ENCODE peak calls at places on chromosomes 16 and 17, in six cellular contexts. N is retinal pigment epithelial cell, J is pancreas, Y is adrenal gland, B is HFFc6, K is mucosa of descending colon. S is an unnamed sample.

GRCh38 chr17:54903375-54903774 is 2.7 kb downstream of the TOM1L1 start:
- DNase-seq in N (peak), J (peak), Y (peak), B (no peak), K (peak), S (no peak)

GRCh38 chr16:22353188-22353919 is 21.1 kb downstream of the CDR2 start:
- DNase-seq in N (no peak), J (no peak), Y (no peak), B (peak), K (no peak), S (no peak)

GRCh38 chr17:45794840-45795239 is 10.7 kb downstream of the CRHR1 start:
- DNase-seq in N (no peak), J (no peak), Y (no peak), B (peak), K (no peak), S (no peak)

GRCh38 chr17:70810609-70811008 is 641.3 kb downstream of the KCNJ2 start:
- DNase-seq in N (no peak), J (no peak), Y (no peak), B (no peak), K (no peak), S (no peak)

GRCh38 chr16:54455021-54455725 is 168.6 kb upstream of the IRX3 start:
- DNase-seq in N (no peak), J (no peak), Y (peak), B (no peak), K (no peak), S (no peak)

GRCh38 chr16:84458606-84459516 is 45.6 kb downstream of the MEAK7 start:
- DNase-seq in N (no peak), J (no peak), Y (no peak), B (no peak), K (peak), S (no peak)

GRCh38 chr16:30820952-30821421 is 34.0 kb upstream of the ZNF629 start:
- DNase-seq in N (no peak), J (no peak), Y (no peak), B (no peak), K (peak), S (no peak)

GRCh38 chr17:74763565-74764387 is 12.4 kb downstream of the NAT9 start:
- DNase-seq in N (no peak), J (no peak), Y (peak), B (no peak), K (peak), S (no peak)

GRCh38 chr17:38701504-38702165 is 3.4 kb upstream of the MLLT6 start:
- DNase-seq in N (no peak), J (no peak), Y (peak), B (no peak), K (no peak), S (no peak)

GRCh38 chr17:11986939-11987329 is 10.3 kb downstream of the ZNF18 start:
- DNase-seq in N (peak), J (no peak), Y (no peak), B (peak), K (no peak), S (peak)

GRCh38 chr16:82761236-82761635 is 134.5 kb downstream of the CDH13 start:
- DNase-seq in N (peak), J (peak), Y (peak), B (peak), K (no peak), S (no peak)

GRCh38 chr17:37483311-37484039 is 6.2 kb upstream of the DUSP14 start:
- DNase-seq in N (no peak), J (no peak), Y (no peak), B (peak), K (no peak), S (peak)

GRCh38 chr17:67558740-67559380 is 158.9 kb upstream of the NOL11 start:
- DNase-seq in N (no peak), J (no peak), Y (peak), B (no peak), K (no peak), S (no peak)

GRCh38 chr17:7912927-7913524 is 3.1 kb downstream of the RNF227 start:
- DNase-seq in N (no peak), J (no peak), Y (peak), B (peak), K (no peak), S (peak)

GRCh38 chr16:48609453-48610023 is 442 bp downstream of the N4BP1 start:
- DNase-seq in N (no peak), J (peak), Y (peak), B (peak), K (no peak), S (no peak)

GRCh38 chr16:89658221-89658879 is 714 bp downstream of the SPATA33 start:
- DNase-seq in N (no peak), J (no peak), Y (no peak), B (no peak), K (peak), S (no peak)

GRCh38 chr16:66996983-66997358 is 8.6 kb downstream of the CES4A start:
- DNase-seq in N (no peak), J (no peak), Y (no peak), B (no peak), K (no peak), S (no peak)

GRCh38 chr17:73342057-73342522 is 30.3 kb upstream of the CDC42EP4 start:
- DNase-seq in N (peak), J (peak), Y (peak), B (no peak), K (no peak), S (peak)

GRCh38 chr16:28589069-28589468 is 7.8 kb downstream of the SULT1A2 start:
- DNase-seq in N (no peak), J (no peak), Y (no peak), B (no peak), K (no peak), S (no peak)

GRCh38 chr16:2467301-2468141 is 3.6 kb upstream of the NTN3 start:
- DNase-seq in N (peak), J (peak), Y (peak), B (peak), K (peak), S (no peak)
- TF ChIP-seq CTCF in N (no peak), J (no peak), Y (no peak), B (peak), K (no peak), S (no peak)

DNA sequence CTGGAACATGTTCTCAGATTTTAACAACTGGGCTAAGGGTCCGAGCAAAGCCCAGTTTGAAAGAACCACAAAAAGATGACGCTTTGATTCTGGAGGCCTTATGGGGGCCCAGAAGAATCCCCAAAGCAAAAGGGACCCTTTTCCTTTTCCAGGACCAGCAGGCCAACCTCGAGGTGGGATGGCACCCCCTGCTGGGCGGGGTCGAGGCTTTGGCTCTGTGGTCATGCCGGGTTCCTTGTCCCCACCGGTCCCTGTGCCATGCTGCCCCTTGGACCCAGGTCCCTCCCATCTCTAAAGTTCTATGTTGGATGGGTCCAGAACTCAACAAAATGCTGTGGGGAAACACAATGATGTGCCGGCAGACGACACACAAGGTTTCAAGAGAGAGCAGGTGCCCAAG is 30.9 kb downstream of the TMEM204 start:
- DNase-seq in N (no peak), J (no peak), Y (no peak), B (no peak), K (no peak), S (no peak)
- TF ChIP-seq CTCF in N (peak), J (no peak), Y (peak), B (peak), K (no peak), S (peak)

GRCh38 chr17:44198721-44199552 is 747 bp downstream of the ATXN7L3 start:
- DNase-seq in N (no peak), J (peak), Y (peak), B (peak), K (peak), S (no peak)

GRCh38 chr17:44199553-44200477 is at the start of gene ATXN7L3:
- DNase-seq in N (peak), J (peak), Y (peak), B (peak), K (peak), S (peak)

GRCh38 chr17:44202756-44203155 is 3.1 kb upstream of the ATXN7L3 start:
- DNase-seq in N (no peak), J (peak), Y (no peak), B (no peak), K (no peak), S (no peak)

GRCh38 chr17:44197980-44198720 is 1.5 kb downstream of the ATXN7L3 start:
- DNase-seq in N (no peak), J (peak), Y (no peak), B (peak), K (no peak), S (no peak)

DNA sequence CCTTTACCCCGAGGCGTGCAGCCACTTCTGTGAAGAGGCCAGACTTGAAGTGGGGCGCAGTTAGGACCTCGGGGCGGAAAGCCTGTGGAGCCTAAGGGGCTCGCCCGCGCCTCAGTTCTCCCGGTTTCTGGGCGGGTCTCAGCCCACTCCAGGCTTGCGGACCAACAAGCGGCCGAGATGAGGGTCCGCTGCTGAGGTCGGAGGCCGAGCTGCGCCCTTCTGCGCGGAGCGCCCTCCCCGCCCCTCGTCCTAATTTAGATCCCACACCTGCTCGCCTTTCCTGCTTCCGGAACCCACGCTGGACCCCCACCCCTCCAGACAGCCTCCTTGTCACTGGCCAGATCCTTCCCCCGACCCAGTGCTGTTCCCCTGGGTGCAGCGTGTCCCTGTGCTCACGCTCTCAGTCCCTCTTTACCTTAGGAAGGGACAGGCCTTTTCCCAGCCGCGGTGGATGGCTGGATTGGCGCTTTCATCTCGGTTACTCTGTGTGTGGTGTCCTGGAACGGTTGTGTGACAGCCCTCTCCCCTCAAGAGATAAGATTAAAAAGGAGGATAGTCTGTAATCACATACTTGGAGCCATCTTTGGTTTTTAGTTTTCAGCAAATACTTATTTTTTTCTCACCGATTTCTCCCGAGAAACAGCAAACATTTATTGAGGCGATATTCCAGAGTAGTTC is 933 bp upstream of the ATXN7L3 start:
- DNase-seq in N (no peak), J (no peak), Y (peak), B (no peak), K (no peak), S (no peak)
- TF ChIP-seq CTCF in N (no peak), J (no peak), Y (no peak), B (no peak), K (no peak), S (no peak)

DNA sequence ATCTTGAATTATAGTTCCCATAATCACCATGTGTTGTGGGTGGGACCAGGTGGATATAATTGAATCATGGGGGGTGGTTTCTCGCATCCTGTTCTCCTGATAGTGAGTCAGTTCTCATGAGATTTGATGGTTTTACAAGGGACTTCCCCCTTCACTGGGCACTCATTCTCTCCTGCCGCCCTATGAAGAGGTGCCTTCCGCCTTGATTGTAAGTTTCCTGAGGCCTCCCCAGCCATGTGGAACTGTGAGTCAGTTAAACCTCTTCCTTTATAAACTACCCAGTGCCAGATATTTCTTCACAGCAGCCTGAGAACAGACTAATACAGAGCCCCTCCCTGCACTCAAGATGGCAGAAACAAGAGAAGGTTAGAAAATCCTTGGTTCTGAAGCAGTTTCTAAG is 26.4 kb downstream of the LDAF1 start:
- DNase-seq in N (no peak), J (no peak), Y (no peak), B (no peak), K (no peak), S (no peak)
- TF ChIP-seq CTCF in N (no peak), J (no peak), Y (no peak), B (no peak), K (no peak), S (no peak)

GRCh38 chr17:15247891-15248529 is 17.1 kb downstream of the PMP22 start:
- DNase-seq in N (no peak), J (no peak), Y (no peak), B (no peak), K (no peak), S (no peak)
- TF ChIP-seq CTCF in N (peak), J (no peak), Y (no peak), B (peak), K (no peak), S (peak)

GRCh38 chr17:30554839-30555751 is 77.9 kb downstream of the GOSR1 start:
- DNase-seq in N (no peak), J (no peak), Y (no peak), B (peak), K (peak), S (no peak)
- TF ChIP-seq CTCF in N (peak), J (no peak), Y (peak), B (peak), K (no peak), S (peak)